ENCODE peak calls at places on chromosomes 6 and 20, in nine cellular contexts. P is stimulated activated CD8-positive, alpha-beta memory T cell treated with anti-CD3 and anti-CD28 coated beads, Interleukin-4, amount 100 ng/mL, for 24 hours; E is SK-N-MC; K is SK-MEL-5; W is fibroblast of lung; Z is stimulated activated CD4-positive, alpha-beta T cell treated with anti-CD3 and anti-CD28 coated beads, TNF-alpha, amount 100 ng/mL, for 48 hours; G is mesenchymal stem cell; X is EL; J is PC-3. M is an unnamed sample.

GRCh38 chr6:106519460-106520394 is 109.6 kb downstream of the RTN4IP1 start:
- DNase-seq in P (peak; percentile 60), X (peak; percentile 98), J (peak; percentile 88), Z (peak; percentile 70), G (peak; percentile 97), E (no peak), W (peak; percentile 98), K (peak; percentile 24), M (no peak)

GRCh38 chr20:35547319-35547718 is 5.4 kb downstream of the ERGIC3 start:
- DNase-seq in X (no peak), K (no peak), W (no peak), Z (no peak), J (no peak), G (no peak), E (no peak), P (no peak), M (no peak)

GRCh38 chr6:17349437-17349836 is 44.0 kb upstream of the CAP2 start:
- DNase-seq in G (peak; percentile 6), X (peak; percentile 48), Z (no peak), K (no peak), P (no peak), E (no peak), J (peak; percentile 87), W (peak; percentile 53), M (no peak)

GRCh38 chr20:43584448-43585138 is 6.1 kb upstream of the IFT52 start:
- DNase-seq in X (peak; percentile 87), J (no peak), W (peak; percentile 87), K (no peak), G (peak; percentile 83), E (no peak), P (no peak), Z (no peak), M (no peak)

GRCh38 chr20:62553838-62554161 is 78.0 kb upstream of the GATA5 start:
- DNase-seq in K (no peak), Z (no peak), J (no peak), W (no peak), G (no peak), X (no peak), P (no peak), E (no peak), M (no peak)

GRCh38 chr6:35723587-35723986 is 13.2 kb upstream of the ARMC12 start:
- DNase-seq in J (no peak), K (no peak), X (no peak), Z (no peak), W (no peak), G (no peak), P (no peak), E (no peak), M (no peak)

GRCh38 chr20:46253391-46253790 is 54.9 kb downstream of the CDH22 start:
- DNase-seq in P (no peak), K (peak; percentile 75), Z (no peak), X (peak; percentile 14), W (no peak), G (no peak), J (peak; percentile 58), E (no peak), M (no peak)

GRCh38 chr6:13920584-13920983 is 4.2 kb upstream of the RNF182 start:
- DNase-seq in P (no peak), W (peak; percentile 16), K (no peak), J (no peak), Z (no peak), G (no peak), X (no peak), E (no peak), M (no peak)

GRCh38 chr6:46979206-46979605 is 57.5 kb upstream of the ADGRF5 start:
- DNase-seq in J (no peak), W (no peak), Z (no peak), X (no peak), E (no peak), G (no peak), P (no peak), K (peak; percentile 91), M (no peak)

GRCh38 chr20:17645010-17645409 is 37.0 kb downstream of the RRBP1 start:
- DNase-seq in J (no peak), Z (no peak), P (no peak), X (no peak), E (no peak), W (no peak), K (no peak), G (no peak), M (no peak)

GRCh38 chr6:139149383-139149782 is 14.5 kb downstream of the HECA start:
- DNase-seq in W (peak; percentile 59), E (peak; percentile 83), J (no peak), Z (no peak), K (no peak), P (no peak), G (no peak), X (no peak), M (no peak)

GRCh38 chr6:75203721-75204120 is 2.1 kb downstream of the COL12A1 start:
- DNase-seq in K (no peak), E (no peak), X (peak; percentile 70), W (peak; percentile 56), J (peak; percentile 18), G (no peak), Z (no peak), P (no peak), M (no peak)

GRCh38 chr6:34358389-34358906 is 34.0 kb downstream of the NUDT3 start:
- DNase-seq in W (peak; percentile 60), Z (no peak), P (no peak), E (no peak), K (no peak), X (peak; percentile 64), G (no peak), J (peak; percentile 51), M (no peak)

GRCh38 chr6:149488815-149489214 is 4.0 kb upstream of the ZC3H12D start:
- DNase-seq in W (no peak), K (no peak), J (peak; percentile 65), P (no peak), X (no peak), E (no peak), Z (no peak), G (no peak), M (no peak)

GRCh38 chr6:158080849-158081656 is 87.0 kb downstream of the SERAC1 start:
- DNase-seq in J (no peak), Z (no peak), G (no peak), P (no peak), K (no peak), E (no peak), W (no peak), X (no peak), M (no peak)

GRCh38 chr6:108732101-108732870 is 115.9 kb upstream of the ARMC2 start:
- DNase-seq in P (no peak), G (no peak), J (peak; percentile 87), K (no peak), W (peak; percentile 74), X (peak; percentile 82), Z (no peak), E (no peak), M (no peak)

GRCh38 chr6:46331461-46331860 is 159.8 kb downstream of the RCAN2 start:
- DNase-seq in Z (no peak), G (peak; percentile 9), K (no peak), E (no peak), J (no peak), W (no peak), X (no peak), P (no peak), M (no peak)

GRCh38 chr20:63076421-63076820 is 69.7 kb upstream of the BHLHE23 start:
- DNase-seq in G (no peak), P (no peak), K (no peak), Z (no peak), W (no peak), E (no peak), J (no peak), X (no peak), M (no peak)